ENCODE peak calls at places on chromosomes 6 and 20, in eight cellular contexts. D, X, Z, L, M, V, R and Y are unnamed samples.

GRCh38 chr6:130520801-130521200 is 155.0 kb downstream of the TMEM200A start:
- DNase-seq in D (no peak), X (no peak), Z (no peak), L (no peak), M (no peak), V (no peak), R (no peak), Y (no peak)

GRCh38 chr6:152244998-152245630 is 392.0 kb downstream of the SYNE1 start:
- DNase-seq in D (peak; percentile 48), X (no peak), Z (no peak), L (no peak), M (peak; percentile 30), V (no peak), R (no peak), Y (peak; percentile 42)

GRCh38 chr6:150667977-150668716 is 68.5 kb downstream of the PLEKHG1 start:
- DNase-seq in D (peak; percentile 72), X (peak; percentile 93), Z (no peak), L (peak; percentile 79), M (peak; percentile 54), V (no peak), R (peak; percentile 93), Y (peak; percentile 78)

GRCh38 chr6:139925894-139926641 is 551.6 kb upstream of the CITED2 start:
- DNase-seq in D (peak; percentile 98), X (peak; percentile 88), Z (no peak), L (no peak), M (no peak), V (no peak), R (peak; percentile 24), Y (peak; percentile 67)

GRCh38 chr20:51586005-51586440 is 43.5 kb upstream of the NFATC2 start:
- DNase-seq in D (peak; percentile 97), X (peak; percentile 85), Z (no peak), L (peak; percentile 95), M (peak; percentile 90), V (no peak), R (no peak), Y (peak; percentile 73)

GRCh38 chr6:75882734-75883133 is 133.7 kb downstream of the MYO6 start:
- DNase-seq in D (peak; percentile 75), X (peak; percentile 28), Z (no peak), L (peak; percentile 20), M (no peak), V (no peak), R (no peak), Y (peak; percentile 26)

GRCh38 chr6:33384581-33385020 is 7.0 kb upstream of the KIFC1 start:
- DNase-seq in D (peak; percentile 91), X (peak; percentile 54), Z (no peak), L (peak; percentile 77), M (peak; percentile 67), V (no peak), R (no peak), Y (peak; percentile 76)

GRCh38 chr6:113326781-113327180 is 530.4 kb upstream of the MARCKS start:
- DNase-seq in D (no peak), X (no peak), Z (no peak), L (no peak), M (peak; percentile 51), V (no peak), R (no peak), Y (no peak)

GRCh38 chr20:57440678-57441509 is 49.7 kb downstream of the RBM38 start:
- DNase-seq in D (peak; percentile 33), X (no peak), Z (no peak), L (peak; percentile 91), M (peak; percentile 52), V (peak; percentile 89), R (peak; percentile 87), Y (peak; percentile 77)

GRCh38 chr6:31687321-31687720 is 6.5 kb upstream of the LY6G5C start:
- DNase-seq in D (no peak), X (no peak), Z (no peak), L (no peak), M (no peak), V (no peak), R (no peak), Y (no peak)

GRCh38 chr6:14986370-14986769 is 259.5 kb upstream of the JARID2 start:
- DNase-seq in D (no peak), X (no peak), Z (no peak), L (no peak), M (no peak), V (no peak), R (no peak), Y (no peak)

GRCh38 chr20:53040678-53041674 is 68.8 kb downstream of the TSHZ2 start:
- DNase-seq in D (peak; percentile 73), X (peak; percentile 84), Z (no peak), L (peak; percentile 36), M (peak; percentile 13), V (no peak), R (peak; percentile 47), Y (no peak)

GRCh38 chr6:159152014-159152413 is 17.2 kb upstream of the FNDC1 start:
- DNase-seq in D (no peak), X (no peak), Z (no peak), L (peak; percentile 27), M (peak; percentile 8), V (no peak), R (no peak), Y (no peak)

GRCh38 chr20:53734006-53734688 is 140.5 kb upstream of the ZNF217 start:
- DNase-seq in D (no peak), X (no peak), Z (no peak), L (peak; percentile 37), M (peak; percentile 76), V (no peak), R (no peak), Y (peak; percentile 50)

GRCh38 chr6:26336355-26337198 is 28.4 kb upstream of the BTN3A2 start:
- DNase-seq in D (peak; percentile 76), X (peak; percentile 71), Z (no peak), L (peak; percentile 73), M (peak; percentile 80), V (no peak), R (no peak), Y (peak; percentile 18)

GRCh38 chr6:46954819-46955520 is 33.2 kb upstream of the ADGRF5 start:
- DNase-seq in D (no peak), X (no peak), Z (no peak), L (no peak), M (no peak), V (no peak), R (no peak), Y (no peak)

GRCh38 chr20:47289989-47290388 is 66.5 kb downstream of the ZMYND8 start:
- DNase-seq in D (no peak), X (no peak), Z (no peak), L (no peak), M (no peak), V (no peak), R (no peak), Y (no peak)

GRCh38 chr20:49669601-49670189 is 44.0 kb downstream of the B4GALT5 start:
- DNase-seq in D (no peak), X (no peak), Z (peak; percentile 66), L (no peak), M (no peak), V (no peak), R (no peak), Y (peak; percentile 64)

GRCh38 chr20:38098952-38099351 is 65.4 kb downstream of the RPRD1B start:
- DNase-seq in D (peak; percentile 19), X (no peak), Z (no peak), L (no peak), M (no peak), V (no peak), R (no peak), Y (no peak)

GRCh38 chr6:134178230-134179044 is 126.0 kb upstream of the SLC2A12 start:
- DNase-seq in D (peak; percentile 96), X (peak; percentile 87), Z (peak; percentile 83), L (peak; percentile 83), M (peak; percentile 98), V (peak; percentile 73), R (peak; percentile 90), Y (peak; percentile 93)

GRCh38 chr6:44262467-44263356 is 2.6 kb downstream of the NFKBIE start:
- DNase-seq in D (no peak), X (no peak), Z (no peak), L (no peak), M (no peak), V (no peak), R (no peak), Y (no peak)

GRCh38 chr6:151389640-151390275 is 1.6 kb downstream of the ZBTB2 start:
- DNase-seq in D (peak; percentile 81), X (peak; percentile 82), Z (no peak), L (peak; percentile 70), M (peak; percentile 88), V (no peak), R (peak; percentile 69), Y (peak; percentile 85)

GRCh38 chr6:19841181-19841580 is 4.0 kb downstream of the ID4 start:
- DNase-seq in D (no peak), X (no peak), Z (no peak), L (no peak), M (no peak), V (no peak), R (no peak), Y (no peak)

GRCh38 chr20:63483834-63484233 is 11.4 kb upstream of the KCNQ2 start:
- DNase-seq in D (no peak), X (no peak), Z (no peak), L (no peak), M (no peak), V (no peak), R (no peak), Y (no peak)

GRCh38 chr6:40999498-41000070 is 39.4 kb downstream of the UNC5CL start:
- DNase-seq in D (peak; percentile 74), X (peak; percentile 85), Z (no peak), L (peak; percentile 80), M (peak; percentile 96), V (no peak), R (peak; percentile 90), Y (peak; percentile 26)

GRCh38 chr6:22421187-22421586 is 124.4 kb upstream of the PRL start:
- DNase-seq in D (peak; percentile 53), X (no peak), Z (no peak), L (no peak), M (no peak), V (no peak), R (no peak), Y (peak; percentile 45)

GRCh38 chr6:55536579-55536978 is 42.4 kb downstream of the HMGCLL1 start:
- DNase-seq in D (no peak), X (no peak), Z (no peak), L (no peak), M (no peak), V (no peak), R (no peak), Y (no peak)

GRCh38 chr20:19211661-19212523 is 550 bp upstream of the SLC24A3 start:
- DNase-seq in D (no peak), X (peak; percentile 50), Z (no peak), L (peak; percentile 29), M (peak; percentile 62), V (peak; percentile 38), R (no peak), Y (peak; percentile 22)

GRCh38 chr20:46998497-46999190 is 104.0 kb downstream of the EYA2 start:
- DNase-seq in D (no peak), X (no peak), Z (no peak), L (no peak), M (peak; percentile 49), V (no peak), R (peak; percentile 34), Y (no peak)

GRCh38 chr6:35044771-35045275 is 96.3 kb downstream of the TCP11 start:
- DNase-seq in D (peak; percentile 38), X (peak; percentile 24), Z (no peak), L (no peak), M (no peak), V (no peak), R (peak; percentile 35), Y (peak; percentile 14)

GRCh38 chr6:102015431-102015830 is 621.9 kb downstream of the GRIK2 start:
- DNase-seq in D (no peak), X (no peak), Z (no peak), L (no peak), M (no peak), V (no peak), R (no peak), Y (no peak)

GRCh38 chr20:38049800-38050199 is 16.3 kb downstream of the RPRD1B start:
- DNase-seq in D (peak; percentile 78), X (peak; percentile 74), Z (no peak), L (peak; percentile 45), M (peak; percentile 92), V (no peak), R (no peak), Y (peak; percentile 14)

GRCh38 chr6:140026561-140026960 is 652.1 kb upstream of the CITED2 start:
- DNase-seq in D (no peak), X (no peak), Z (no peak), L (no peak), M (no peak), V (no peak), R (no peak), Y (no peak)

GRCh38 chr6:53961679-53962370 is 149.4 kb upstream of the MLIP start:
- DNase-seq in D (no peak), X (peak; percentile 33), Z (no peak), L (peak; percentile 82), M (peak; percentile 95), V (no peak), R (no peak), Y (no peak)